ENCODE peak calls at places on chromosomes 16 and 17, in seven cellular contexts. X, G, T, E, P, R and O are unnamed samples.

GRCh38 chr17:42517516-42517915 is 18.5 kb upstream of the NAGLU start:
- DNase-seq in G (peak; percentile 94), E (peak; percentile 95), X (peak; percentile 95), T (peak; percentile 76), P (peak; percentile 85), R (peak; percentile 88), O (peak; percentile 86)

GRCh38 chr17:78104540-78104941 is 24.0 kb downstream of the TMC6 start:
- DNase-seq in R (no peak), T (no peak), X (peak; percentile 64), E (no peak), P (no peak), G (no peak), O (no peak)

GRCh38 chr16:15450624-15451023 is 16.2 kb downstream of the BMERB1 start:
- DNase-seq in X (peak; percentile 73), P (no peak), E (no peak), G (no peak), R (no peak), T (no peak), O (no peak)

GRCh38 chr17:65166785-65167184 is 29.6 kb downstream of the RGS9 start:
- DNase-seq in X (no peak), P (no peak), G (peak; percentile 45), E (no peak), T (no peak), R (no peak), O (no peak)

GRCh38 chr17:48522031-48522593 is 8.7 kb downstream of the HOXB1 start:
- DNase-seq in G (peak; percentile 71), T (no peak), X (no peak), E (peak; percentile 34), P (no peak), R (no peak), O (no peak)

GRCh38 chr17:46044286-46044928 is 45.4 kb downstream of the STH start:
- DNase-seq in G (peak; percentile 95), X (peak; percentile 92), P (peak; percentile 56), T (peak; percentile 53), R (peak; percentile 79), E (peak; percentile 95), O (peak; percentile 79)

GRCh38 chr17:43840814-43841213 is 6.2 kb upstream of the CD300LG start:
- DNase-seq in X (no peak), T (no peak), E (peak; percentile 73), R (no peak), G (peak; percentile 18), P (no peak), O (no peak)

GRCh38 chr17:59963738-59964454 is 644 bp downstream of the RNFT1 start:
- DNase-seq in X (peak; percentile 73), T (no peak), P (peak; percentile 60), E (peak; percentile 58), R (peak; percentile 34), G (peak; percentile 56), O (peak; percentile 16)

GRCh38 chr17:55356440-55357328 is 65.0 kb downstream of the MMD start:
- DNase-seq in R (peak; percentile 59), X (peak; percentile 68), P (peak; percentile 69), T (peak; percentile 61), G (peak; percentile 71), E (peak; percentile 72), O (peak; percentile 70)

GRCh38 chr17:44235583-44235936 is 16.1 kb upstream of the UBTF start:
- DNase-seq in P (no peak), G (no peak), E (no peak), T (no peak), X (no peak), R (no peak), O (no peak)

GRCh38 chr17:41527076-41528023 is 758 bp downstream of the KRT19 start:
- DNase-seq in T (no peak), X (no peak), E (peak; percentile 29), G (no peak), R (peak; percentile 62), P (no peak), O (no peak)

GRCh38 chr17:78665952-78666920 is 89.0 kb upstream of the DNAH17 start:
- DNase-seq in R (no peak), G (no peak), X (no peak), P (peak; percentile 58), T (peak; percentile 73), E (peak; percentile 42), O (no peak)

GRCh38 chr17:77509599-77509998 is 368.8 kb downstream of the SEC14L1 start:
- DNase-seq in E (no peak), G (no peak), T (no peak), P (no peak), X (no peak), R (no peak), O (no peak)

GRCh38 chr16:58299757-58300349 is 5.0 kb upstream of the PRSS54 start:
- DNase-seq in X (no peak), G (peak; percentile 16), P (no peak), T (peak; percentile 10), R (no peak), E (peak; percentile 36), O (peak; percentile 56)

GRCh38 chr17:47278561-47278960 is 24.9 kb downstream of the ITGB3 start:
- DNase-seq in P (no peak), G (no peak), E (no peak), R (no peak), X (no peak), T (no peak), O (no peak)

GRCh38 chr17:8887834-8888703 is 20.6 kb upstream of the PIK3R6 start:
- DNase-seq in P (no peak), X (no peak), E (peak; percentile 60), T (no peak), R (no peak), G (peak; percentile 38), O (no peak)

GRCh38 chr17:40956401-40957254 is 10.1 kb downstream of the KRT39 start:
- DNase-seq in G (peak; percentile 67), P (no peak), T (no peak), E (peak; percentile 5), R (no peak), X (no peak), O (no peak)

GRCh38 chr17:46157443-46158107 is 35.7 kb downstream of the KANSL1 start:
- DNase-seq in R (no peak), X (no peak), E (peak; percentile 64), T (no peak), P (no peak), G (peak; percentile 81), O (peak; percentile 49)

GRCh38 chr16:17367932-17368331 is 102.8 kb downstream of the XYLT1 start:
- DNase-seq in P (no peak), R (no peak), X (peak; percentile 78), E (peak; percentile 72), T (no peak), G (peak; percentile 65), O (no peak)

GRCh38 chr17:44078412-44078811 is 7.9 kb downstream of the G6PC3 start:
- DNase-seq in E (no peak), R (no peak), X (no peak), T (no peak), P (no peak), G (no peak), O (no peak)

GRCh38 chr16:4392382-4393242 is 21.0 kb downstream of the VASN start:
- DNase-seq in G (peak; percentile 57), R (peak; percentile 78), X (no peak), E (peak; percentile 86), P (no peak), T (no peak), O (no peak)

GRCh38 chr17:36824678-36825091 is 112.6 kb upstream of the LHX1 start:
- DNase-seq in X (no peak), R (no peak), G (peak; percentile 3), P (no peak), E (peak; percentile 11), T (no peak), O (no peak)

GRCh38 chr16:25707982-25708583 is 16.3 kb downstream of the HS3ST4 start:
- DNase-seq in X (no peak), T (no peak), E (peak; percentile 6), P (no peak), G (no peak), R (no peak), O (peak; percentile 14)

GRCh38 chr17:2393184-2393953 is 7.5 kb downstream of the MNT start:
- DNase-seq in R (peak; percentile 94), P (peak; percentile 87), X (peak; percentile 96), T (peak; percentile 95), E (peak; percentile 90), G (peak; percentile 83), O (peak; percentile 85)

GRCh38 chr16:34802396-34802795 is 1343.0 kb downstream of the TP53TG3F start:
- DNase-seq in E (no peak), G (no peak), T (no peak), X (no peak), R (no peak), P (no peak), O (no peak)
- H3K9me3 ChIP-seq in E (no peaks in the 10 kb centered on the region), G (no peaks in the 10 kb centered on the region), T (no peaks in the 10 kb centered on the region), X (peaks cover 3% of the 10 kb centered on the region), R (no peaks in the 10 kb centered on the region), P (no peaks in the 10 kb centered on the region), O (no peaks in the 10 kb centered on the region)

GRCh38 chr17:28854457-28855382 is at the start of gene ERAL1:
- DNase-seq in R (peak; percentile 78), X (peak; percentile 93), T (peak; percentile 85), G (peak; percentile 86), E (peak; percentile 90), P (peak; percentile 84), O (peak; percentile 76)
- H3K4me3 ChIP-seq in R (peak within 1 kb of the TSS; percentile 67), X (peak within 1 kb of the TSS; percentile 76), T (peak within 1 kb of the TSS; percentile 91), G (peak within 1 kb of the TSS; percentile 93), E (peak within 1 kb of the TSS; percentile 61), P (peak within 1 kb of the TSS; percentile 75), O (peak within 1 kb of the TSS; percentile 86)

DNA sequence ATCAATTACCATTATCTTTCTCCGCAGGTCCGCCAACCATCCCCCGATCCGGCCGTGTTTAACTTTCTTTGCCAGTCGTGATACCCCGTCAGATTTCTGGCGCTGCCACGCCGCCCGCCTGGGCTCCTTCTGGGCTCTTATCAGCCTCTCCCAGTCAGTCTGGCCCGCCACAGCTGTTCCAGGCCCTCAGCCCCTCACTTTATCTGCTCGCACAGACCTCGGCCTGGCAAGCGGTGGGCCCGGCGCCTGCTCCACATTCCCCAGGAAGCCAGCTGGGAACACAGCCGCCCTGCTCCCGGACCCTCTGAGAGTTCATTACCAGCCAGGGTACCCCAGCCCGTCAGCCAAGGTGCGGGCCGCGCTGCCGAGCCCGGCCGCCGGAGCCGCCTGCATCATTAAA is 157.5 kb downstream of the ZNF423 start:
- DNase-seq in E (peak; percentile 72), G (peak; percentile 19), T (no peak), X (no peak), P (no peak), R (peak; percentile 64), O (peak; percentile 29)
- H3K4me1 ChIP-seq in E (peaks cover 72% of the 10 kb centered on the region), G (no peaks in the 10 kb centered on the region), T (no peaks in the 10 kb centered on the region), X (no peaks in the 10 kb centered on the region), P (no peaks in the 10 kb centered on the region), R (peaks cover 26% of the 10 kb centered on the region), O (peaks cover 59% of the 10 kb centered on the region)

DNA sequence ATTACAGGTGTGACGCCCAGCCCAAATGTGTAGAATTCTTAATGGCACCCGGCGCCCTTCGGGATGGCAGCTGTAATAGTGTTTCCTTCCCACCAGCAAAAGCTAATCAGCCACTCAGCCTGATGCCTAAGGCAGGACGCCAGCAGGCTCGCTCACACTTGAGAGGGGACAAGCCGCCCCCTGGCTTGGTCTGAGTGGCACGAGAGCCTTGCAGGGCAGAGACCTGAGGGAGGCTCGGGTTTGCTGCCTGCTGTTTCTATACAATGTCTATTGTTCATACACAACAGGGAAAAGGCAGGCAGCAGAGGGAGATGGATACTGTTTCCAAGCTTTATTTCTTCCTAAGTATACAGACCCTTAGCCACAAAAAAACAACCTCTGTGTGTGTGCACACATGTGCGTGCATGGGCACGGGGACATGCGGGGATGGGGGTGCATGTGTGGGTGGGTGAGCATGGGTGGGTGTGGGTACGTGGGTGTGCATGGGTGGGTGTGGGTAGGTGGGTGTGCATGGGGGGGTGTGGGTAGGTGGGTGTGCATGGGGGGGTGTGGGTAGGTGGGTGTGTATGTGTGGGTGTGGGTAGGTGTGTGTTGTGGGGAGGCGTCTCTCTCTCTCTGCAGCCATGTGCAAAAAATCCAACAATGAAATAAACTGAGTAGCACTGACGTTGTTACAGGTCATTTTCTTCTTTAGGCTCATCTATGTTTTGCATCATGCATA is 10.0 kb downstream of the SLC38A8 start:
- DNase-seq in G (no peak), E (no peak), T (no peak), X (no peak), R (no peak), P (no peak), O (no peak)
- H3K9me3 ChIP-seq in G (no peaks in the 10 kb centered on the region), E (no peaks in the 10 kb centered on the region), T (no peaks in the 10 kb centered on the region), X (no peaks in the 10 kb centered on the region), R (no peaks in the 10 kb centered on the region), P (no peaks in the 10 kb centered on the region), O (no peaks in the 10 kb centered on the region)